ENCODE peak calls at places on chromosomes 2 and 18, in nine cellular contexts. One of them, this sample, is unnamed.

GRCh38 chr2:23423062-23423872 is 38.3 kb downstream of the KLHL29 start:
- DNase-seq in GM12878: no peak
- DNase-seq in K562: no peak
- DNase-seq in sigmoid colon: no peak
- DNase-seq in transverse colon: no peak
- DNase-seq in body of pancreas: no peak
- DNase-seq in IMR-90: no peak
- DNase-seq in stomach: no peak
- DNase-seq in H1: peak; percentile 56
- DNase-seq in this sample: no peak

GRCh38 chr2:40256008-40256407 is 195.9 kb downstream of the SLC8A1 start:
- DNase-seq in GM12878: no peak
- DNase-seq in K562: no peak
- DNase-seq in sigmoid colon: no peak
- DNase-seq in transverse colon: no peak
- DNase-seq in body of pancreas: no peak
- DNase-seq in IMR-90: no peak
- DNase-seq in stomach: no peak
- DNase-seq in H1: no peak
- DNase-seq in this sample: no peak

GRCh38 chr18:48719988-48720654 is 181.3 kb downstream of the CTIF start:
- DNase-seq in GM12878: no peak
- DNase-seq in K562: peak; percentile 63
- DNase-seq in sigmoid colon: no peak
- DNase-seq in transverse colon: no peak
- DNase-seq in body of pancreas: no peak
- DNase-seq in IMR-90: peak; percentile 74
- DNase-seq in stomach: no peak
- DNase-seq in H1: no peak
- DNase-seq in this sample: no peak

GRCh38 chr18:65073060-65073550 is 677.7 kb upstream of the CDH7 start:
- DNase-seq in GM12878: no peak
- DNase-seq in K562: no peak
- DNase-seq in sigmoid colon: no peak
- DNase-seq in transverse colon: no peak
- DNase-seq in body of pancreas: no peak
- DNase-seq in IMR-90: no peak
- DNase-seq in stomach: no peak
- DNase-seq in H1: no peak
- DNase-seq in this sample: no peak

GRCh38 chr2:145096582-145096981 is 576.7 kb upstream of the ZEB2 start:
- DNase-seq in GM12878: no peak
- DNase-seq in K562: no peak
- DNase-seq in sigmoid colon: no peak
- DNase-seq in transverse colon: no peak
- DNase-seq in body of pancreas: no peak
- DNase-seq in IMR-90: peak; percentile 77
- DNase-seq in stomach: no peak
- DNase-seq in H1: no peak
- DNase-seq in this sample: no peak

GRCh38 chr2:236938126-236938525 is 147.6 kb upstream of the COPS8 start:
- DNase-seq in GM12878: no peak
- DNase-seq in K562: no peak
- DNase-seq in sigmoid colon: no peak
- DNase-seq in transverse colon: no peak
- DNase-seq in body of pancreas: no peak
- DNase-seq in IMR-90: no peak
- DNase-seq in stomach: no peak
- DNase-seq in H1: peak; percentile 35
- DNase-seq in this sample: no peak

GRCh38 chr2:204479557-204479956 is 65.7 kb upstream of the PARD3B start:
- DNase-seq in GM12878: no peak
- DNase-seq in K562: no peak
- DNase-seq in sigmoid colon: no peak
- DNase-seq in transverse colon: no peak
- DNase-seq in body of pancreas: no peak
- DNase-seq in IMR-90: peak; percentile 84
- DNase-seq in stomach: no peak
- DNase-seq in H1: no peak
- DNase-seq in this sample: no peak

GRCh38 chr2:127094509-127095366 is 12.2 kb downstream of the BIN1 start:
- DNase-seq in GM12878: no peak
- DNase-seq in K562: peak; percentile 39
- DNase-seq in sigmoid colon: peak; percentile 79
- DNase-seq in transverse colon: peak; percentile 67
- DNase-seq in body of pancreas: peak; percentile 35
- DNase-seq in IMR-90: peak; percentile 33
- DNase-seq in stomach: peak; percentile 81
- DNase-seq in H1: no peak
- DNase-seq in this sample: peak; percentile 66

GRCh38 chr18:43525149-43525548 is 247.9 kb upstream of the SYT4 start:
- DNase-seq in GM12878: no peak
- DNase-seq in K562: no peak
- DNase-seq in sigmoid colon: no peak
- DNase-seq in transverse colon: no peak
- DNase-seq in body of pancreas: peak; percentile 75
- DNase-seq in IMR-90: no peak
- DNase-seq in stomach: no peak
- DNase-seq in H1: no peak
- DNase-seq in this sample: no peak

GRCh38 chr2:120892967-120893667 is 157.4 kb downstream of the GLI2 start:
- DNase-seq in GM12878: no peak
- DNase-seq in K562: no peak
- DNase-seq in sigmoid colon: no peak
- DNase-seq in transverse colon: no peak
- DNase-seq in body of pancreas: no peak
- DNase-seq in IMR-90: peak; percentile 80
- DNase-seq in stomach: no peak
- DNase-seq in H1: no peak
- DNase-seq in this sample: no peak

GRCh38 chr2:18194161-18194560 is 315.7 kb downstream of the KCNS3 start:
- DNase-seq in GM12878: no peak
- DNase-seq in K562: no peak
- DNase-seq in sigmoid colon: no peak
- DNase-seq in transverse colon: no peak
- DNase-seq in body of pancreas: no peak
- DNase-seq in IMR-90: no peak
- DNase-seq in stomach: no peak
- DNase-seq in H1: no peak
- DNase-seq in this sample: no peak

GRCh38 chr2:211901226-211901625 is 637.4 kb downstream of the ERBB4 start:
- DNase-seq in GM12878: no peak
- DNase-seq in K562: no peak
- DNase-seq in sigmoid colon: no peak
- DNase-seq in transverse colon: no peak
- DNase-seq in body of pancreas: no peak
- DNase-seq in IMR-90: no peak
- DNase-seq in stomach: no peak
- DNase-seq in H1: no peak
- DNase-seq in this sample: no peak

GRCh38 chr2:164903944-164904343 is 51.4 kb downstream of the SLC38A11 start:
- DNase-seq in GM12878: no peak
- DNase-seq in K562: no peak
- DNase-seq in sigmoid colon: no peak
- DNase-seq in transverse colon: no peak
- DNase-seq in body of pancreas: peak; percentile 73
- DNase-seq in IMR-90: no peak
- DNase-seq in stomach: peak; percentile 79
- DNase-seq in H1: no peak
- DNase-seq in this sample: no peak

GRCh38 chr2:28277466-28277865 is 115.2 kb upstream of the FOSL2 start:
- DNase-seq in GM12878: no peak
- DNase-seq in K562: no peak
- DNase-seq in sigmoid colon: no peak
- DNase-seq in transverse colon: no peak
- DNase-seq in body of pancreas: no peak
- DNase-seq in IMR-90: no peak
- DNase-seq in stomach: no peak
- DNase-seq in H1: no peak
- DNase-seq in this sample: no peak

GRCh38 chr2:222594679-222595078 is 61.2 kb downstream of the FARSB start:
- DNase-seq in GM12878: no peak
- DNase-seq in K562: no peak
- DNase-seq in sigmoid colon: no peak
- DNase-seq in transverse colon: peak; percentile 28
- DNase-seq in body of pancreas: no peak
- DNase-seq in IMR-90: peak; percentile 83
- DNase-seq in stomach: no peak
- DNase-seq in H1: no peak
- DNase-seq in this sample: no peak

GRCh38 chr2:120133572-120134244 is 89.5 kb downstream of the TMEM185B start:
- DNase-seq in GM12878: no peak
- DNase-seq in K562: no peak
- DNase-seq in sigmoid colon: no peak
- DNase-seq in transverse colon: no peak
- DNase-seq in body of pancreas: no peak
- DNase-seq in IMR-90: no peak
- DNase-seq in stomach: no peak
- DNase-seq in H1: no peak
- DNase-seq in this sample: no peak

GRCh38 chr2:163462993-163463392 is 272.8 kb downstream of the FIGN start:
- DNase-seq in GM12878: no peak
- DNase-seq in K562: no peak
- DNase-seq in sigmoid colon: no peak
- DNase-seq in transverse colon: no peak
- DNase-seq in body of pancreas: no peak
- DNase-seq in IMR-90: no peak
- DNase-seq in stomach: no peak
- DNase-seq in H1: no peak
- DNase-seq in this sample: no peak

GRCh38 chr2:192940767-192941166 is 746.0 kb upstream of the TMEFF2 start:
- DNase-seq in GM12878: no peak
- DNase-seq in K562: no peak
- DNase-seq in sigmoid colon: no peak
- DNase-seq in transverse colon: no peak
- DNase-seq in body of pancreas: no peak
- DNase-seq in IMR-90: no peak
- DNase-seq in stomach: no peak
- DNase-seq in H1: no peak
- DNase-seq in this sample: no peak

GRCh38 chr2:39326644-39327043 is 82.9 kb upstream of the CDKL4 start:
- DNase-seq in GM12878: no peak
- DNase-seq in K562: no peak
- DNase-seq in sigmoid colon: no peak
- DNase-seq in transverse colon: no peak
- DNase-seq in body of pancreas: no peak
- DNase-seq in IMR-90: no peak
- DNase-seq in stomach: no peak
- DNase-seq in H1: no peak
- DNase-seq in this sample: no peak

GRCh38 chr2:204871246-204871953 is 326.1 kb downstream of the PARD3B start:
- DNase-seq in GM12878: no peak
- DNase-seq in K562: no peak
- DNase-seq in sigmoid colon: no peak
- DNase-seq in transverse colon: no peak
- DNase-seq in body of pancreas: no peak
- DNase-seq in IMR-90: peak; percentile 69
- DNase-seq in stomach: no peak
- DNase-seq in H1: no peak
- DNase-seq in this sample: no peak

GRCh38 chr2:152444448-152444847 is 109.5 kb downstream of the FMNL2 start:
- DNase-seq in GM12878: no peak
- DNase-seq in K562: no peak
- DNase-seq in sigmoid colon: no peak
- DNase-seq in transverse colon: no peak
- DNase-seq in body of pancreas: no peak
- DNase-seq in IMR-90: no peak
- DNase-seq in stomach: no peak
- DNase-seq in H1: no peak
- DNase-seq in this sample: no peak
- H3K27ac ChIP-seq in GM12878: no peak overlapping the region
- H3K27ac ChIP-seq in K562: no peak overlapping the region
- H3K27ac ChIP-seq in sigmoid colon: no peak overlapping the region
- H3K27ac ChIP-seq in transverse colon: no peak overlapping the region
- H3K27ac ChIP-seq in body of pancreas: no peak overlapping the region
- H3K27ac ChIP-seq in IMR-90: no peak overlapping the region
- H3K27ac ChIP-seq in stomach: no peak overlapping the region
- H3K27ac ChIP-seq in H1: no peak overlapping the region
- H3K27ac ChIP-seq in this sample: peak overlapping the region; percentile 91

DNA sequence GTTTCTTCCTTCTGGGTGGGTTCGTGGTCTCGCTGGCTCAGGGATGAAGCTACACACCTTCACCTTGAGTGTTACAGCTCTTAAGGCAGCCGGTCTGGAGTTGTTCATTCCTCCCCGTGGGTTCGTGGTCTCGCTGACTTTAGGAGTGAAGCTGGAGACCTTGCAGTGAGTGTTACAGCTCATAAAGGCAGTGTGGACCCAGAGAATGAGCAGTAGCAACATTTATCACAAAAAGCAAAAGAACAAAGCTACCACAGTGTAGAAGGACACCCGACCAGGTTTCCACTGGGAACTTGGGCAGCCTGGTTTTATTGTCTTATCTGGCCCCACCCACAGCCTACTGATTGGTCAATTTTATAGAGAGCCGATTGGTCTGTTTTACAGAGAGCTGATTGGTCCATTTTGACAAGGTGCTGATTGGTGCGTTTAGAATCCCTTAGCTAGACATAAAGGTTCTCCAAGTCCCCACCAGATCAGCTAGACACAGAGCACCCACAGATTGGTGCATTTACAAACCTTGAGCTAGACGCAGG is 20.2 kb upstream of the ROCK1 start:
- DNase-seq in GM12878: no peak
- DNase-seq in K562: no peak
- DNase-seq in sigmoid colon: no peak
- DNase-seq in transverse colon: no peak
- DNase-seq in body of pancreas: no peak
- DNase-seq in IMR-90: no peak
- DNase-seq in stomach: no peak
- DNase-seq in H1: no peak
- DNase-seq in this sample: no peak
- TF ChIP-seq POLR2A in GM12878: no peak
- TF ChIP-seq POLR2A in K562: peak; percentile 52
- TF ChIP-seq POLR2A in sigmoid colon: no peak
- TF ChIP-seq POLR2A in transverse colon: no peak
- TF ChIP-seq POLR2A in body of pancreas: no peak
- TF ChIP-seq POLR2A in IMR-90: no peak
- TF ChIP-seq POLR2A in stomach: no peak
- TF ChIP-seq POLR2A in H1: no peak
- TF ChIP-seq POLR2A in this sample: no peak

DNA sequence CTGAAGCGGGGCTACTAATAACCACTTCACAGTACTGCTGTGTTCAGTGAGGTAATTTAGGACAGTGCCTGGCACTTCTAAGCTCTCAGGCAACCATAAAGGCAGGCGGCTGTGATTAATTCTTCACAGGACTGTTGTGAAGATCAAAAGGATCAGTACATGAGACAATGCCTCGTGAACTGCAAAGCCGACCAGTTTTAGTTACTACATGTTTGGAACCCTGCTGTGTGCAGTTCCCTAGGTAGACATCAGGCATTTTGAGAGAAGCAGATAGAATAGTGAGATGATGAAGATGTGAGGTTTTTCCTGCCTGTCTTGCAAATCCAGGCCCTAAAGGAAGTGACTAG is 19.1 kb downstream of the EFHD1 start:
- DNase-seq in GM12878: no peak
- DNase-seq in K562: no peak
- DNase-seq in sigmoid colon: no peak
- DNase-seq in transverse colon: no peak
- DNase-seq in body of pancreas: no peak
- DNase-seq in IMR-90: no peak
- DNase-seq in stomach: no peak
- DNase-seq in H1: no peak
- DNase-seq in this sample: no peak
- H3K27ac ChIP-seq in GM12878: no peak overlapping the region
- H3K27ac ChIP-seq in K562: no peak overlapping the region
- H3K27ac ChIP-seq in sigmoid colon: no peak overlapping the region
- H3K27ac ChIP-seq in transverse colon: no peak overlapping the region
- H3K27ac ChIP-seq in body of pancreas: no peak overlapping the region
- H3K27ac ChIP-seq in IMR-90: no peak overlapping the region
- H3K27ac ChIP-seq in stomach: no peak overlapping the region
- H3K27ac ChIP-seq in H1: no peak overlapping the region
- H3K27ac ChIP-seq in this sample: no peak overlapping the region

GRCh38 chr2:101516833-101517690 is 42.1 kb upstream of the RFX8 start:
- DNase-seq in GM12878: no peak
- DNase-seq in K562: no peak
- DNase-seq in sigmoid colon: no peak
- DNase-seq in transverse colon: no peak
- DNase-seq in body of pancreas: peak; percentile 25
- DNase-seq in IMR-90: peak; percentile 94
- DNase-seq in stomach: peak; percentile 45
- DNase-seq in H1: no peak
- DNase-seq in this sample: no peak
- TF ChIP-seq POLR2A in GM12878: no peak
- TF ChIP-seq POLR2A in K562: no peak
- TF ChIP-seq POLR2A in sigmoid colon: no peak
- TF ChIP-seq POLR2A in transverse colon: no peak
- TF ChIP-seq POLR2A in body of pancreas: no peak
- TF ChIP-seq POLR2A in IMR-90: no peak
- TF ChIP-seq POLR2A in stomach: no peak
- TF ChIP-seq POLR2A in H1: no peak
- TF ChIP-seq POLR2A in this sample: no peak

This sample was measured in tibial nerve.